ENCODE peak calls at places on chromosomes 1 and 21, in nine cellular contexts. One of them, this sample, is unnamed.

GRCh38 chr1:244601336-244601735 is 51.6 kb upstream of the DESI2 start:
- DNase-seq in PC-3: no peak
- DNase-seq in heart right ventricle: no peak
- DNase-seq in body of pancreas: no peak
- DNase-seq in NCI-H446 treated with DMSO at 0.1 percent for 48 hours: no peak
- DNase-seq in Panc1: no peak
- DNase-seq in Right ventricle myocardium inferior: no peak
- DNase-seq in stimulated activated CD8-positive, alpha-beta memory T cell treated with anti-CD3 and anti-CD28 coated beads, Interleukin-4, amount 100 ng/mL, for 24 hours: no peak
- DNase-seq in colonic mucosa: no peak
- DNase-seq in this sample: no peak

GRCh38 chr1:170661646-170662411 is 2.1 kb upstream of the PRRX1 start:
- DNase-seq in PC-3: no peak
- DNase-seq in heart right ventricle: peak
- DNase-seq in body of pancreas: no peak
- DNase-seq in NCI-H446 treated with DMSO at 0.1 percent for 48 hours: no peak
- DNase-seq in Panc1: no peak
- DNase-seq in Right ventricle myocardium inferior: no peak
- DNase-seq in stimulated activated CD8-positive, alpha-beta memory T cell treated with anti-CD3 and anti-CD28 coated beads, Interleukin-4, amount 100 ng/mL, for 24 hours: no peak
- DNase-seq in colonic mucosa: no peak
- DNase-seq in this sample: no peak

GRCh38 chr1:90204780-90205179 is 209.9 kb downstream of the ZNF326 start:
- DNase-seq in PC-3: no peak
- DNase-seq in heart right ventricle: no peak
- DNase-seq in body of pancreas: no peak
- DNase-seq in NCI-H446 treated with DMSO at 0.1 percent for 48 hours: no peak
- DNase-seq in Panc1: no peak
- DNase-seq in Right ventricle myocardium inferior: no peak
- DNase-seq in stimulated activated CD8-positive, alpha-beta memory T cell treated with anti-CD3 and anti-CD28 coated beads, Interleukin-4, amount 100 ng/mL, for 24 hours: no peak
- DNase-seq in colonic mucosa: no peak
- DNase-seq in this sample: no peak

GRCh38 chr21:27429612-27430361 is 462.9 kb upstream of the ADAMTS5 start:
- DNase-seq in PC-3: no peak
- DNase-seq in heart right ventricle: no peak
- DNase-seq in body of pancreas: no peak
- DNase-seq in NCI-H446 treated with DMSO at 0.1 percent for 48 hours: no peak
- DNase-seq in Panc1: no peak
- DNase-seq in Right ventricle myocardium inferior: no peak
- DNase-seq in stimulated activated CD8-positive, alpha-beta memory T cell treated with anti-CD3 and anti-CD28 coated beads, Interleukin-4, amount 100 ng/mL, for 24 hours: no peak
- DNase-seq in colonic mucosa: no peak
- DNase-seq in this sample: peak

GRCh38 chr1:99176753-99177152 is 87.5 kb upstream of the PLPPR4 start:
- DNase-seq in PC-3: peak
- DNase-seq in heart right ventricle: no peak
- DNase-seq in body of pancreas: no peak
- DNase-seq in NCI-H446 treated with DMSO at 0.1 percent for 48 hours: no peak
- DNase-seq in Panc1: no peak
- DNase-seq in Right ventricle myocardium inferior: no peak
- DNase-seq in stimulated activated CD8-positive, alpha-beta memory T cell treated with anti-CD3 and anti-CD28 coated beads, Interleukin-4, amount 100 ng/mL, for 24 hours: no peak
- DNase-seq in colonic mucosa: no peak
- DNase-seq in this sample: no peak

GRCh38 chr21:25518491-25518911 is 88.8 kb downstream of the MRPL39 start:
- DNase-seq in PC-3: peak
- DNase-seq in heart right ventricle: no peak
- DNase-seq in body of pancreas: no peak
- DNase-seq in NCI-H446 treated with DMSO at 0.1 percent for 48 hours: no peak
- DNase-seq in Panc1: no peak
- DNase-seq in Right ventricle myocardium inferior: no peak
- DNase-seq in stimulated activated CD8-positive, alpha-beta memory T cell treated with anti-CD3 and anti-CD28 coated beads, Interleukin-4, amount 100 ng/mL, for 24 hours: no peak
- DNase-seq in colonic mucosa: no peak
- DNase-seq in this sample: no peak

GRCh38 chr1:17046043-17046657 is 7.7 kb downstream of the SDHB start:
- DNase-seq in PC-3: peak
- DNase-seq in heart right ventricle: no peak
- DNase-seq in body of pancreas: peak
- DNase-seq in NCI-H446 treated with DMSO at 0.1 percent for 48 hours: peak
- DNase-seq in Panc1: no peak
- DNase-seq in Right ventricle myocardium inferior: no peak
- DNase-seq in stimulated activated CD8-positive, alpha-beta memory T cell treated with anti-CD3 and anti-CD28 coated beads, Interleukin-4, amount 100 ng/mL, for 24 hours: no peak
- DNase-seq in colonic mucosa: no peak
- DNase-seq in this sample: peak

GRCh38 chr1:167905182-167905581 is 8.8 kb downstream of the ADCY10 start:
- DNase-seq in PC-3: no peak
- DNase-seq in heart right ventricle: no peak
- DNase-seq in body of pancreas: no peak
- DNase-seq in NCI-H446 treated with DMSO at 0.1 percent for 48 hours: no peak
- DNase-seq in Panc1: no peak
- DNase-seq in Right ventricle myocardium inferior: no peak
- DNase-seq in stimulated activated CD8-positive, alpha-beta memory T cell treated with anti-CD3 and anti-CD28 coated beads, Interleukin-4, amount 100 ng/mL, for 24 hours: no peak
- DNase-seq in colonic mucosa: no peak
- DNase-seq in this sample: no peak

GRCh38 chr1:232223309-232223708 is 406.6 kb downstream of the SIPA1L2 start:
- DNase-seq in PC-3: no peak
- DNase-seq in heart right ventricle: no peak
- DNase-seq in body of pancreas: no peak
- DNase-seq in NCI-H446 treated with DMSO at 0.1 percent for 48 hours: peak
- DNase-seq in Panc1: no peak
- DNase-seq in Right ventricle myocardium inferior: no peak
- DNase-seq in stimulated activated CD8-positive, alpha-beta memory T cell treated with anti-CD3 and anti-CD28 coated beads, Interleukin-4, amount 100 ng/mL, for 24 hours: no peak
- DNase-seq in colonic mucosa: no peak
- DNase-seq in this sample: no peak

GRCh38 chr1:203751051-203751450 is 13.9 kb upstream of the LAX1 start:
- DNase-seq in PC-3: no peak
- DNase-seq in heart right ventricle: no peak
- DNase-seq in body of pancreas: no peak
- DNase-seq in NCI-H446 treated with DMSO at 0.1 percent for 48 hours: no peak
- DNase-seq in Panc1: no peak
- DNase-seq in Right ventricle myocardium inferior: no peak
- DNase-seq in stimulated activated CD8-positive, alpha-beta memory T cell treated with anti-CD3 and anti-CD28 coated beads, Interleukin-4, amount 100 ng/mL, for 24 hours: no peak
- DNase-seq in colonic mucosa: no peak
- DNase-seq in this sample: no peak